ENCODE peak calls at places on chromosomes 3 and 15, in nine cellular contexts. V is GM12865, U is progenitor cell of endocrine pancreas, B is left ventricle myocardium inferior, X is PC-3, R is IMR-90, G is Panc1, Y is NB4, I is psoas muscle. H is an unnamed sample.

GRCh38 chr3:39126532-39127071 is 19.1 kb downstream of the TTC21A start:
- DNase-seq in V (peak; percentile 56), U (no peak), B (no peak), X (peak; percentile 60), R (peak; percentile 65), G (no peak), Y (peak; percentile 59), I (no peak), H (no peak)

GRCh38 chr3:44554626-44555592 is at the start of gene ZKSCAN7:
- DNase-seq in V (peak; percentile 72), U (peak; percentile 74), B (peak; percentile 55), X (no peak), R (peak; percentile 40), G (no peak), Y (no peak), I (peak; percentile 64), H (peak; percentile 46)

GRCh38 chr15:68375191-68375631 is 56.8 kb downstream of the ITGA11 start:
- DNase-seq in V (no peak), U (no peak), B (no peak), X (no peak), R (no peak), G (no peak), Y (no peak), I (no peak), H (peak; percentile 30)

GRCh38 chr15:89164712-89165211 is 56.6 kb downstream of the RLBP1 start:
- DNase-seq in V (no peak), U (no peak), B (no peak), X (no peak), R (peak; percentile 43), G (no peak), Y (no peak), I (no peak), H (no peak)

GRCh38 chr15:68341851-68342336 is 64.3 kb downstream of the FEM1B start:
- DNase-seq in V (no peak), U (no peak), B (no peak), X (no peak), R (peak; percentile 39), G (no peak), Y (no peak), I (peak; percentile 33), H (no peak)

GRCh38 chr3:102686792-102687191 is 252.0 kb downstream of the ZPLD1 start:
- DNase-seq in V (no peak), U (no peak), B (no peak), X (no peak), R (no peak), G (no peak), Y (no peak), I (no peak), H (no peak)

GRCh38 chr3:94098487-94098886 is 35.6 kb downstream of the NSUN3 start:
- DNase-seq in V (no peak), U (no peak), B (no peak), X (no peak), R (peak; percentile 5), G (no peak), Y (peak; percentile 80), I (no peak), H (no peak)

GRCh38 chr3:94561094-94561493 is 498.2 kb downstream of the NSUN3 start:
- DNase-seq in V (no peak), U (no peak), B (no peak), X (no peak), R (no peak), G (no peak), Y (no peak), I (no peak), H (no peak)

GRCh38 chr15:80489030-80489594 is 84.9 kb downstream of the ARNT2 start:
- DNase-seq in V (no peak), U (no peak), B (no peak), X (peak; percentile 23), R (peak; percentile 93), G (no peak), Y (no peak), I (no peak), H (no peak)

GRCh38 chr3:80355144-80355543 is 587.3 kb upstream of the ROBO1 start:
- DNase-seq in V (no peak), U (no peak), B (no peak), X (no peak), R (no peak), G (no peak), Y (peak; percentile 85), I (no peak), H (no peak)

GRCh38 chr15:101481917-101482525 is 7.5 kb downstream of the PCSK6 start:
- DNase-seq in V (no peak), U (no peak), B (no peak), X (peak; percentile 22), R (no peak), G (no peak), Y (no peak), I (no peak), H (no peak)

GRCh38 chr3:143700431-143700975 is 147.8 kb downstream of the SLC9A9 start:
- DNase-seq in V (peak; percentile 9), U (no peak), B (no peak), X (no peak), R (no peak), G (no peak), Y (no peak), I (no peak), H (no peak)

GRCh38 chr3:143699351-143699750 is 148.9 kb downstream of the SLC9A9 start:
- DNase-seq in V (no peak), U (no peak), B (no peak), X (no peak), R (no peak), G (no peak), Y (no peak), I (no peak), H (no peak)

GRCh38 chr3:143693506-143693905 is 154.8 kb downstream of the SLC9A9 start:
- DNase-seq in V (no peak), U (no peak), B (no peak), X (no peak), R (no peak), G (no peak), Y (no peak), I (no peak), H (no peak)

DNA sequence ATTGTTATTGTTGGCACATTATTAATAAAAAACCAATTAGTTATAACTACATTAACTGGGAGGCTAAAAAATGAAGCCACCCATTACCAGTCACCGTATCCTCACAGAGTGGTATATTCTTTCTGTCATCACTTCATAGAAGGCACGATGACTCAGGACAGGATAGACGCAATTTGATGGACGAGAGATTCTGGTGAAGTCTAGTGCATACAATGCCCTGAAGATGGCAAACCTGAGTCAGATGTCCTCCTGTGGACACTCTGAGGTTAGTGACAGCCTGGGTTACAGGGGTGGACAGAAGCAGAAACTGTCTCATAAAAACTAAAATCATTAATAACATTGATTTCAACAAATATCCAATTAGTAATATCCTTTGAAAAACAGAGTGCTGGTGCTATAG is 150.3 kb downstream of the SLC9A9 start:
- DNase-seq in V (no peak), U (no peak), B (no peak), X (peak; percentile 49), R (no peak), G (no peak), Y (peak; percentile 3), I (no peak), H (no peak)
- TF ChIP-seq CTCF in V (no peak), U (no peak), B (no peak), X (peak; percentile 39), R (no peak), G (peak; percentile 23), Y (no peak), I (no peak), H (no peak)

GRCh38 chr3:184336484-184337230 is 743 bp upstream of the FAM131A start:
- DNase-seq in V (no peak), U (no peak), B (no peak), X (peak; percentile 48), R (peak; percentile 65), G (no peak), Y (no peak), I (no peak), H (no peak)

GRCh38 chr3:184337315-184337714 is at the start of gene FAM131A:
- DNase-seq in V (no peak), U (no peak), B (peak; percentile 77), X (no peak), R (peak; percentile 28), G (no peak), Y (no peak), I (peak; percentile 66), H (no peak)

GRCh38 chr3:184337981-184338380 is 581 bp downstream of the FAM131A start:
- DNase-seq in V (no peak), U (no peak), B (no peak), X (no peak), R (no peak), G (no peak), Y (no peak), I (no peak), H (no peak)

GRCh38 chr3:184338538-184338945 is 1.1 kb downstream of the FAM131A start:
- DNase-seq in V (no peak), U (peak; percentile 28), B (peak; percentile 85), X (no peak), R (peak; percentile 87), G (no peak), Y (no peak), I (peak; percentile 85), H (peak; percentile 56)

GRCh38 chr3:184339016-184339415 is 1.6 kb downstream of the FAM131A start:
- DNase-seq in V (no peak), U (no peak), B (no peak), X (no peak), R (no peak), G (no peak), Y (no peak), I (no peak), H (no peak)
- TF ChIP-seq CTCF in V (no peak), U (no peak), B (no peak), X (no peak), R (no peak), G (no peak), Y (no peak), I (no peak), H (no peak)

GRCh38 chr3:105827959-105828358 is 40.9 kb downstream of the CBLB start:
- DNase-seq in V (no peak), U (no peak), B (no peak), X (peak; percentile 84), R (peak; percentile 90), G (peak; percentile 46), Y (peak; percentile 22), I (no peak), H (no peak)
- TF ChIP-seq CTCF in V (no peak), U (peak; percentile 17), B (peak; percentile 39), X (peak; percentile 49), R (peak; percentile 62), G (peak; percentile 23), Y (no peak), I (peak; percentile 28), H (no peak)

GRCh38 chr3:73419179-73419803 is 205.4 kb downstream of the PDZRN3 start:
- DNase-seq in V (no peak), U (no peak), B (no peak), X (no peak), R (peak; percentile 89), G (no peak), Y (no peak), I (no peak), H (no peak)
- TF ChIP-seq CTCF in V (no peak), U (peak; percentile 34), B (peak; percentile 27), X (no peak), R (peak; percentile 44), G (no peak), Y (no peak), I (no peak), H (peak; percentile 51)

H was measured in mesothelial cell of epicardium.